ENCODE peak calls at places on chromosomes 11 and 22, in five cellular contexts. One of them, this sample, is unnamed.

GRCh38 chr11:126139541-126140091 is 71.8 kb downstream of the RPUSD4 start:
- DNase-seq in RWPE1: no peak
- DNase-seq in HS-5: no peak
- DNase-seq in amniotic epithelial cell: peak
- DNase-seq in HFF-Myc: no peak
- DNase-seq in this sample: no peak

GRCh38 chr11:117212697-117213355 is 13.7 kb downstream of the TAGLN start:
- DNase-seq in amniotic epithelial cell: no peak
- DNase-seq in HFF-Myc: no peak
- DNase-seq in RWPE1: no peak
- DNase-seq in HS-5: no peak
- DNase-seq in this sample: peak

GRCh38 chr11:70169136-70169535 is 34.0 kb upstream of the FADD start:
- DNase-seq in amniotic epithelial cell: no peak
- DNase-seq in HFF-Myc: no peak
- DNase-seq in RWPE1: no peak
- DNase-seq in HS-5: no peak
- DNase-seq in this sample: no peak

GRCh38 chr11:7604331-7604973 is 68.8 kb downstream of the CYB5R2 start:
- DNase-seq in RWPE1: no peak
- DNase-seq in HFF-Myc: no peak
- DNase-seq in HS-5: no peak
- DNase-seq in amniotic epithelial cell: peak
- DNase-seq in this sample: no peak

GRCh38 chr22:31496735-31497146 is 405 bp downstream of the SFI1 start:
- DNase-seq in HS-5: no peak
- DNase-seq in amniotic epithelial cell: no peak
- DNase-seq in HFF-Myc: no peak
- DNase-seq in RWPE1: no peak
- DNase-seq in this sample: no peak

GRCh38 chr11:72422414-72422813 is 11.9 kb downstream of the CLPB start:
- DNase-seq in amniotic epithelial cell: no peak
- DNase-seq in HFF-Myc: no peak
- DNase-seq in RWPE1: no peak
- DNase-seq in HS-5: no peak
- DNase-seq in this sample: no peak

GRCh38 chr11:69238562-69239319 is 55.2 kb upstream of the MYEOV start:
- DNase-seq in amniotic epithelial cell: no peak
- DNase-seq in HS-5: no peak
- DNase-seq in HFF-Myc: no peak
- DNase-seq in RWPE1: no peak
- DNase-seq in this sample: no peak

GRCh38 chr11:67400251-67400941 is 1.3 kb downstream of the PPP1CA start:
- DNase-seq in RWPE1: no peak
- DNase-seq in amniotic epithelial cell: peak
- DNase-seq in HFF-Myc: no peak
- DNase-seq in HS-5: no peak
- DNase-seq in this sample: no peak

GRCh38 chr22:33090836-33091235 is 32.7 kb upstream of the SYN3 start:
- DNase-seq in RWPE1: no peak
- DNase-seq in HFF-Myc: no peak
- DNase-seq in amniotic epithelial cell: no peak
- DNase-seq in HS-5: no peak
- DNase-seq in this sample: no peak

GRCh38 chr11:67027943-67028542 is 5.1 kb downstream of the SYT12 start:
- DNase-seq in HFF-Myc: no peak
- DNase-seq in amniotic epithelial cell: no peak
- DNase-seq in RWPE1: no peak
- DNase-seq in HS-5: no peak
- DNase-seq in this sample: no peak

GRCh38 chr11:96107143-96107829 is 183.4 kb upstream of the MTMR2 start:
- DNase-seq in HS-5: no peak
- DNase-seq in amniotic epithelial cell: no peak
- DNase-seq in HFF-Myc: no peak
- DNase-seq in RWPE1: no peak
- DNase-seq in this sample: no peak

GRCh38 chr11:111427471-111427912 is 48.4 kb upstream of the POU2AF1 start:
- DNase-seq in HFF-Myc: no peak
- DNase-seq in RWPE1: peak
- DNase-seq in amniotic epithelial cell: peak
- DNase-seq in HS-5: no peak
- DNase-seq in this sample: no peak

GRCh38 chr11:61264795-61265194 is 23.8 kb downstream of the PGA5 start:
- DNase-seq in RWPE1: no peak
- DNase-seq in HFF-Myc: no peak
- DNase-seq in HS-5: no peak
- DNase-seq in amniotic epithelial cell: no peak
- DNase-seq in this sample: no peak

GRCh38 chr11:37973926-37974325 is 1375.9 kb upstream of the RAG2 start:
- DNase-seq in amniotic epithelial cell: peak
- DNase-seq in HFF-Myc: no peak
- DNase-seq in RWPE1: no peak
- DNase-seq in HS-5: no peak
- DNase-seq in this sample: no peak

GRCh38 chr11:110762596-110762995 is 50.4 kb upstream of the ARHGAP20 start:
- DNase-seq in HS-5: no peak
- DNase-seq in HFF-Myc: no peak
- DNase-seq in amniotic epithelial cell: no peak
- DNase-seq in RWPE1: no peak
- DNase-seq in this sample: no peak

GRCh38 chr22:30559889-30560288 is 13.3 kb upstream of the SEC14L6 start:
- DNase-seq in HFF-Myc: no peak
- DNase-seq in RWPE1: no peak
- DNase-seq in HS-5: no peak
- DNase-seq in amniotic epithelial cell: no peak
- DNase-seq in this sample: no peak

GRCh38 chr22:36406721-36407120 is 19.0 kb upstream of the MYH9 start:
- DNase-seq in HS-5: no peak
- DNase-seq in RWPE1: no peak
- DNase-seq in HFF-Myc: no peak
- DNase-seq in amniotic epithelial cell: no peak
- DNase-seq in this sample: no peak

GRCh38 chr22:19509923-19510322 is 14.3 kb downstream of the CLDN5 start:
- DNase-seq in HS-5: no peak
- DNase-seq in amniotic epithelial cell: no peak
- DNase-seq in RWPE1: no peak
- DNase-seq in HFF-Myc: no peak
- DNase-seq in this sample: no peak

GRCh38 chr22:22960307-22960706 is 72.7 kb downstream of the IGLL5 start:
- DNase-seq in amniotic epithelial cell: no peak
- DNase-seq in RWPE1: no peak
- DNase-seq in HS-5: no peak
- DNase-seq in HFF-Myc: no peak
- DNase-seq in this sample: no peak

GRCh38 chr11:66704659-66705360 is 24.2 kb downstream of the SPTBN2 start:
- DNase-seq in RWPE1: no peak
- DNase-seq in HFF-Myc: no peak
- DNase-seq in amniotic epithelial cell: no peak
- DNase-seq in HS-5: no peak
- DNase-seq in this sample: no peak

GRCh38 chr22:39559456-39560105 is 11.0 kb upstream of the CACNA1I start:
- DNase-seq in RWPE1: no peak
- DNase-seq in HS-5: no peak
- DNase-seq in amniotic epithelial cell: no peak
- DNase-seq in HFF-Myc: no peak
- DNase-seq in this sample: no peak